ENCODE peak calls at places on chromosomes 6 and 20, in eight cellular contexts. D is amniotic stem cell; A is AG08396; H is effector CD4-positive, alpha-beta T cell; Q is HAP-1; P is fibroblast of the conjunctiva; C is uterus; T is fibroblast of lung. F is an unnamed sample.

GRCh38 chr6:146770965-146771735 is 172.4 kb downstream of the ADGB start:
- DNase-seq in D (no peak), A (no peak), H (peak), Q (no peak), P (no peak), C (peak), T (no peak), F (no peak)

GRCh38 chr6:144809120-144809519 is 524.0 kb downstream of the UTRN start:
- DNase-seq in D (no peak), A (no peak), H (no peak), Q (no peak), P (no peak), C (no peak), T (peak), F (no peak)

GRCh38 chr6:134361011-134361410 is 43.1 kb upstream of the SGK1 start:
- DNase-seq in D (no peak), A (no peak), H (no peak), Q (no peak), P (no peak), C (no peak), T (no peak), F (no peak)

GRCh38 chr6:30926644-30927043 is 5.3 kb downstream of the SFTA2 start:
- DNase-seq in D (no peak), A (peak), H (no peak), Q (no peak), P (no peak), C (no peak), T (peak), F (no peak)

GRCh38 chr20:62894261-62894660 is 32.0 kb downstream of the DIDO1 start:
- DNase-seq in D (no peak), A (no peak), H (no peak), Q (no peak), P (no peak), C (no peak), T (no peak), F (peak)

GRCh38 chr6:168242111-168242510 is 77.5 kb downstream of the DACT2 start:
- DNase-seq in D (no peak), A (no peak), H (no peak), Q (no peak), P (no peak), C (no peak), T (no peak), F (no peak)

GRCh38 chr6:168576388-168576787 is 135.4 kb downstream of the SMOC2 start:
- DNase-seq in D (no peak), A (no peak), H (no peak), Q (no peak), P (no peak), C (no peak), T (no peak), F (no peak)

GRCh38 chr6:8299034-8299433 is 136.3 kb downstream of the SLC35B3 start:
- DNase-seq in D (no peak), A (no peak), H (no peak), Q (no peak), P (no peak), C (no peak), T (no peak), F (no peak)

GRCh38 chr6:79453558-79454042 is 83.6 kb downstream of the LCA5 start:
- DNase-seq in D (no peak), A (peak), H (no peak), Q (no peak), P (no peak), C (no peak), T (peak), F (peak)

GRCh38 chr6:162442675-162443074 is 284.9 kb downstream of the PRKN start:
- DNase-seq in D (no peak), A (no peak), H (no peak), Q (peak), P (no peak), C (no peak), T (peak), F (no peak)

GRCh38 chr6:56288347-56288746 is 41.0 kb upstream of the COL21A1 start:
- DNase-seq in D (no peak), A (no peak), H (no peak), Q (no peak), P (no peak), C (no peak), T (no peak), F (no peak)

GRCh38 chr20:63592661-63593060 is 18.6 kb upstream of the HELZ2 start:
- DNase-seq in D (no peak), A (no peak), H (no peak), Q (no peak), P (no peak), C (no peak), T (no peak), F (peak)

GRCh38 chr6:168032383-168032760 is 34.9 kb downstream of the KIF25 start:
- DNase-seq in D (no peak), A (peak), H (no peak), Q (peak), P (peak), C (no peak), T (peak), F (no peak)

GRCh38 chr20:56689318-56689717 is 60.2 kb downstream of the TFAP2C start:
- DNase-seq in D (no peak), A (peak), H (no peak), Q (no peak), P (peak), C (no peak), T (peak), F (peak)

GRCh38 chr6:138973481-138974140 is 14.4 kb downstream of the REPS1 start:
- DNase-seq in D (no peak), A (no peak), H (no peak), Q (no peak), P (no peak), C (no peak), T (peak), F (no peak)

GRCh38 chr6:52788478-52788877 is 15.1 kb downstream of the GSTA1 start:
- DNase-seq in D (no peak), A (no peak), H (no peak), Q (no peak), P (no peak), C (no peak), T (peak), F (no peak)

GRCh38 chr6:64680446-64680845 is 1026.6 kb downstream of the EYS start:
- DNase-seq in D (no peak), A (no peak), H (no peak), Q (no peak), P (no peak), C (no peak), T (peak), F (no peak)

GRCh38 chr6:64703922-64704321 is 1003.1 kb downstream of the EYS start:
- DNase-seq in D (no peak), A (no peak), H (no peak), Q (no peak), P (no peak), C (no peak), T (no peak), F (no peak)

GRCh38 chr6:32972353-32973143 is 4.2 kb downstream of the BRD2 start:
- DNase-seq in D (no peak), A (no peak), H (peak), Q (peak), P (no peak), C (no peak), T (no peak), F (no peak)

GRCh38 chr20:309306-309840 is 12.0 kb downstream of the ZCCHC3 start:
- DNase-seq in D (no peak), A (no peak), H (no peak), Q (no peak), P (no peak), C (no peak), T (no peak), F (no peak)

GRCh38 chr20:56574531-56575142 is 41.6 kb downstream of the FAM209B start:
- DNase-seq in D (no peak), A (no peak), H (no peak), Q (no peak), P (no peak), C (no peak), T (no peak), F (peak)

GRCh38 chr6:69584913-69585729 is 211.7 kb downstream of the LMBRD1 start:
- DNase-seq in D (no peak), A (no peak), H (no peak), Q (no peak), P (no peak), C (peak), T (peak), F (no peak)

GRCh38 chr20:53884859-53885654 is 185.3 kb downstream of the BCAS1 start:
- DNase-seq in D (no peak), A (no peak), H (no peak), Q (no peak), P (no peak), C (no peak), T (peak), F (no peak)

GRCh38 chr6:26660096-26660425 is 515 bp upstream of the ZNF322 start:
- DNase-seq in D (no peak), A (peak), H (peak), Q (no peak), P (no peak), C (no peak), T (peak), F (no peak)

GRCh38 chr6:34447381-34447780 is 18.5 kb upstream of the PACSIN1 start:
- DNase-seq in D (no peak), A (no peak), H (no peak), Q (no peak), P (no peak), C (no peak), T (no peak), F (no peak)

GRCh38 chr6:53492860-53493634 is 51.9 kb downstream of the GCLC start:
- DNase-seq in D (no peak), A (peak), H (no peak), Q (peak), P (peak), C (no peak), T (peak), F (no peak)

GRCh38 chr20:16747291-16747811 is 807 bp upstream of the OTOR start:
- DNase-seq in D (no peak), A (no peak), H (no peak), Q (no peak), P (no peak), C (no peak), T (no peak), F (no peak)

F was measured in RWPE2.